ENCODE peak calls at places on chromosome 21, in eight cellular contexts. E, H, X, Z, W, V, K and S are unnamed samples.

GRCh38 chr21:46428987-46429710 is 29.5 kb upstream of the DIP2A start:
- DNase-seq in E (no peak), X (no peak), H (no peak), W (no peak), V (no peak), Z (no peak), K (no peak), S (peak)

GRCh38 chr21:26732442-26733221 is 112.6 kb downstream of the ADAMTS1 start:
- DNase-seq in E (peak), H (peak), V (no peak), Z (no peak), K (no peak), W (peak), X (peak), S (no peak)

GRCh38 chr21:31484219-31484618 is 140.2 kb upstream of the TIAM1 start:
- DNase-seq in H (no peak), W (no peak), K (no peak), V (no peak), Z (no peak), X (no peak), E (no peak), S (peak)

GRCh38 chr21:45845063-45845789 is 136.3 kb upstream of the COL6A1 start:
- DNase-seq in E (no peak), W (no peak), K (no peak), H (peak), V (no peak), X (no peak), Z (no peak), S (no peak)

GRCh38 chr21:15841856-15842564 is 112.2 kb downstream of the USP25 start:
- DNase-seq in K (no peak), W (no peak), V (no peak), Z (no peak), E (no peak), H (no peak), X (no peak), S (no peak)

GRCh38 chr21:26776320-26777021 is 68.7 kb downstream of the ADAMTS1 start:
- DNase-seq in Z (no peak), E (no peak), H (no peak), K (no peak), X (no peak), W (no peak), V (no peak), S (no peak)

GRCh38 chr21:20641251-20641650 is 357.0 kb upstream of the NCAM2 start:
- DNase-seq in E (no peak), K (no peak), Z (no peak), V (no peak), W (no peak), H (no peak), X (no peak), S (no peak)

GRCh38 chr21:32257952-32258785 is 20.7 kb downstream of the MIS18A start:
- DNase-seq in W (peak), V (no peak), H (peak), E (peak), Z (peak), X (peak), K (no peak), S (no peak)

GRCh38 chr21:28239345-28239744 is 753.3 kb downstream of the LTN1 start:
- DNase-seq in V (no peak), X (no peak), W (no peak), K (no peak), Z (no peak), H (no peak), E (no peak), S (no peak)

GRCh38 chr21:15289896-15290841 is 225.4 kb upstream of the NRIP1 start:
- DNase-seq in X (no peak), H (peak), W (peak), K (no peak), Z (no peak), V (peak), E (peak), S (no peak)

GRCh38 chr21:14773777-14774345 is 227.7 kb upstream of the SAMSN1 start:
- DNase-seq in V (no peak), Z (peak), K (peak), X (peak), E (peak), W (peak), H (peak), S (no peak)

GRCh38 chr21:20882462-20883415 is 115.5 kb upstream of the NCAM2 start:
- DNase-seq in W (no peak), V (no peak), E (peak), K (no peak), H (peak), X (no peak), Z (no peak), S (no peak)

GRCh38 chr21:23401278-23401677 is 2206.0 kb downstream of the MRPL39 start:
- DNase-seq in W (no peak), Z (no peak), X (no peak), K (no peak), H (no peak), V (no peak), E (no peak), S (no peak)

GRCh38 chr21:22120616-22121266 is 1122.5 kb downstream of the NCAM2 start:
- DNase-seq in V (peak), E (no peak), W (no peak), Z (no peak), H (peak), X (no peak), K (no peak), S (no peak)

GRCh38 chr21:41166947-41167346 is 1.0 kb upstream of the BACE2 start:
- DNase-seq in K (no peak), H (no peak), E (no peak), Z (no peak), W (no peak), X (no peak), V (no peak), S (no peak)

GRCh38 chr21:41453761-41454160 is 27.7 kb downstream of the MX1 start:
- DNase-seq in H (no peak), Z (no peak), E (no peak), V (no peak), X (no peak), K (no peak), W (no peak), S (no peak)

GRCh38 chr21:15010645-15011044 is 54.2 kb downstream of the NRIP1 start:
- DNase-seq in X (no peak), W (no peak), E (no peak), H (no peak), Z (no peak), V (no peak), K (no peak), S (no peak)

GRCh38 chr21:14706712-14707111 is 160.6 kb upstream of the SAMSN1 start:
- DNase-seq in K (no peak), E (no peak), W (no peak), H (no peak), V (no peak), Z (no peak), X (no peak), S (no peak)

GRCh38 chr21:27495836-27496235 is 528.9 kb upstream of the ADAMTS5 start:
- DNase-seq in V (no peak), X (no peak), K (no peak), E (no peak), Z (no peak), W (no peak), H (no peak), S (no peak)

GRCh38 chr21:35615325-35615724 is 445.0 kb downstream of the SETD4 start:
- DNase-seq in Z (no peak), K (no peak), H (no peak), X (no peak), W (no peak), V (no peak), E (no peak), S (no peak)

GRCh38 chr21:35614412-35614901 is 445.9 kb downstream of the SETD4 start:
- DNase-seq in H (no peak), E (no peak), V (no peak), Z (no peak), W (no peak), K (no peak), X (no peak), S (no peak)

GRCh38 chr21:35617491-35617890 is 442.8 kb downstream of the SETD4 start:
- DNase-seq in X (no peak), K (no peak), E (no peak), H (no peak), W (no peak), Z (no peak), V (no peak), S (no peak)

GRCh38 chr21:35619184-35619583 is 441.1 kb downstream of the SETD4 start:
- DNase-seq in V (no peak), H (no peak), Z (no peak), W (no peak), X (no peak), K (no peak), E (no peak), S (no peak)

GRCh38 chr21:35616090-35616489 is 444.2 kb downstream of the SETD4 start:
- DNase-seq in E (no peak), K (no peak), V (no peak), X (no peak), W (no peak), H (no peak), Z (no peak), S (no peak)
- TF ChIP-seq CTCF in E (peak), K (no peak), V (no peak), X (peak), W (no peak), H (no peak), Z (no peak), S (peak)

GRCh38 chr21:34800797-34801518 is 132.2 kb downstream of the CLIC6 start:
- DNase-seq in V (no peak), H (no peak), W (no peak), E (no peak), X (no peak), K (no peak), Z (no peak), S (no peak)

GRCh38 chr21:34802180-34802899 is 133.5 kb downstream of the CLIC6 start:
- DNase-seq in X (no peak), V (no peak), Z (no peak), W (no peak), K (no peak), E (no peak), H (no peak), S (no peak)

GRCh38 chr21:34799092-34799491 is 130.3 kb downstream of the CLIC6 start:
- DNase-seq in X (no peak), H (no peak), K (no peak), E (no peak), Z (no peak), V (peak), W (no peak), S (no peak)

GRCh38 chr21:34803792-34804440 is 135.1 kb downstream of the CLIC6 start:
- DNase-seq in H (no peak), X (no peak), K (no peak), Z (no peak), E (no peak), V (no peak), W (no peak), S (no peak)

GRCh38 chr21:34801519-34802132 is 132.8 kb downstream of the CLIC6 start:
- DNase-seq in W (no peak), Z (no peak), X (no peak), H (peak), V (no peak), K (no peak), E (no peak), S (no peak)
- TF ChIP-seq CTCF in W (no peak), Z (no peak), X (no peak), H (peak), V (no peak), K (peak), E (peak), S (peak)

GRCh38 chr21:42520628-42521253 is 7.1 kb downstream of the SLC37A1 start:
- DNase-seq in X (no peak), K (no peak), E (peak), W (no peak), Z (no peak), H (peak), V (peak), S (no peak)
- TF ChIP-seq CTCF in X (no peak), K (no peak), E (peak), W (no peak), Z (no peak), H (peak), V (no peak), S (peak)

GRCh38 chr21:37076087-37076486 is 3.0 kb downstream of the TTC3 start:
- DNase-seq in E (no peak), Z (no peak), K (no peak), V (no peak), H (no peak), X (no peak), W (no peak), S (no peak)

GRCh38 chr21:37077403-37077802 is 4.3 kb downstream of the TTC3 start:
- DNase-seq in V (no peak), Z (no peak), K (no peak), H (no peak), E (no peak), X (no peak), W (no peak), S (no peak)

GRCh38 chr21:37082375-37082774 is 9.3 kb downstream of the TTC3 start:
- DNase-seq in V (no peak), K (no peak), H (no peak), Z (no peak), W (no peak), X (no peak), E (no peak), S (no peak)

GRCh38 chr21:37082856-37083611 is 10.0 kb downstream of the TTC3 start:
- DNase-seq in W (no peak), H (no peak), E (no peak), X (no peak), K (no peak), Z (no peak), V (no peak), S (no peak)

DNA sequence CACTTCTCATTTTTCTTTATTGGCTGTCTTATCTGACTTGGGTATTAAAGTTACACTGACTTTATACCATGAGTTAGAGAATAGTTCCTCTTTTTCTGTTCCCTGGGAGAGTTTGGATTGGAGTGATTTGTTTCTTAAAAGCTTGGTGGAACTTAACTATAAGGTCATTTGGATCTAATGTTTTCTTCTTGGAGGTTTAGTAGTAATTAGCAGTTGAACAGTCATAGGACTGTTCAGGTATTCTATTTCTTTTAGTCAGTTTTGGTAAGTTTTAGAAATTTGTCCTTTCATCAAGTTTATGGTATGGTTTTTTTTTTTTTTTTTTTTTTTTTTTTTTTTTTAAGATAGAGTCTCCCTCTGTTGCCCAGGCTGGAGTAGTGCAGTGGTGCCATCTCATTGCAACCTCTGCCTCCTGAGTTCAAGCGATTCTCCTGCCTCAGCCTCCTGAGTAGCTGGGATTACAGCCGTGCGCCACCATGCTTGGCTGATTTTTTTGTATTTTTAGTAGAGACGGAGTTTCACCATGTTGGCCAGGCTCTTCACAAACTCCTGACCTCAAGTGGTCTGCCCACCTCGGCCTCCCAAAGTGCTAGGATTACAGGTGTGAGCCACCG is 6.3 kb downstream of the TTC3 start:
- DNase-seq in Z (no peak), V (no peak), X (no peak), K (no peak), E (no peak), W (no peak), H (no peak), S (no peak)
- TF ChIP-seq CTCF in Z (no peak), V (no peak), X (peak), K (peak), E (peak), W (no peak), H (peak), S (peak)

GRCh38 chr21:33372582-33372981 is 30.6 kb upstream of the IFNGR2 start:
- DNase-seq in V (no peak), Z (no peak), H (no peak), X (no peak), E (no peak), K (no peak), W (no peak), S (no peak)
- TF ChIP-seq CTCF in V (no peak), Z (no peak), H (no peak), X (no peak), E (no peak), K (no peak), W (no peak), S (no peak)

GRCh38 chr21:44623575-44623974 is 3.3 kb upstream of the KRTAP10-9 start:
- DNase-seq in W (no peak), Z (no peak), H (no peak), V (no peak), X (no peak), K (no peak), E (no peak), S (no peak)
- TF ChIP-seq CTCF in W (no peak), Z (no peak), H (no peak), V (no peak), X (no peak), K (no peak), E (no peak), S (no peak)

DNA sequence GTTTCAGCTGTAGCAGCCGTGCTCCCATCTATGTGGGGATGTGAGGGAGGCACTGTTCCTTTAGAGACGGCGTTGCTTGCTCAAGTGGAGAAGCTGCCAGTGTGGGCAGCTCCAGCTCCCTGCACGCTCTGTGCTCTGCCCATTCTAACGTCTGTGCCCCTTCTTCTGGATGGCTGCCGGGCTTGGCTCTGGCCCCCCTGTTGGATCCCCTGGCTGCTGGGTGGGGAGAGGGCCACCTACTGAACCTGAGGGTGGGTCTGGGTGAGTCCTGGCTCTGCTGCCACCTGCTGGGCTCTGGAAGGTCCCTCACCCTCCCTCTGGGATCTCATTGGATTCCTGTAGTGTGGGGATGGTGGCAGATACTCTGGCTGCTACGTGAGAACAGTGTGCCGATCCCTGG is 5.0 kb downstream of the PFKL start:
- DNase-seq in X (no peak), W (no peak), K (no peak), H (peak), E (peak), Z (no peak), V (no peak), S (no peak)
- TF ChIP-seq CTCF in X (peak), W (peak), K (peak), H (peak), E (peak), Z (no peak), V (peak), S (peak)

GRCh38 chr21:25564349-25564948 is 42.8 kb downstream of the MRPL39 start:
- DNase-seq in V (no peak), K (no peak), E (no peak), Z (no peak), X (no peak), W (no peak), H (no peak), S (no peak)

GRCh38 chr21:25560151-25560783 is 47.0 kb downstream of the MRPL39 start:
- DNase-seq in H (no peak), K (no peak), E (no peak), W (no peak), V (no peak), X (no peak), Z (no peak), S (no peak)

GRCh38 chr21:25562660-25563059 is 44.6 kb downstream of the MRPL39 start:
- DNase-seq in V (no peak), W (no peak), Z (no peak), E (no peak), X (no peak), H (no peak), K (no peak), S (no peak)

GRCh38 chr21:25563399-25564116 is 43.7 kb downstream of the MRPL39 start:
- DNase-seq in V (no peak), Z (no peak), X (no peak), K (peak), W (no peak), H (no peak), E (no peak), S (no peak)

DNA sequence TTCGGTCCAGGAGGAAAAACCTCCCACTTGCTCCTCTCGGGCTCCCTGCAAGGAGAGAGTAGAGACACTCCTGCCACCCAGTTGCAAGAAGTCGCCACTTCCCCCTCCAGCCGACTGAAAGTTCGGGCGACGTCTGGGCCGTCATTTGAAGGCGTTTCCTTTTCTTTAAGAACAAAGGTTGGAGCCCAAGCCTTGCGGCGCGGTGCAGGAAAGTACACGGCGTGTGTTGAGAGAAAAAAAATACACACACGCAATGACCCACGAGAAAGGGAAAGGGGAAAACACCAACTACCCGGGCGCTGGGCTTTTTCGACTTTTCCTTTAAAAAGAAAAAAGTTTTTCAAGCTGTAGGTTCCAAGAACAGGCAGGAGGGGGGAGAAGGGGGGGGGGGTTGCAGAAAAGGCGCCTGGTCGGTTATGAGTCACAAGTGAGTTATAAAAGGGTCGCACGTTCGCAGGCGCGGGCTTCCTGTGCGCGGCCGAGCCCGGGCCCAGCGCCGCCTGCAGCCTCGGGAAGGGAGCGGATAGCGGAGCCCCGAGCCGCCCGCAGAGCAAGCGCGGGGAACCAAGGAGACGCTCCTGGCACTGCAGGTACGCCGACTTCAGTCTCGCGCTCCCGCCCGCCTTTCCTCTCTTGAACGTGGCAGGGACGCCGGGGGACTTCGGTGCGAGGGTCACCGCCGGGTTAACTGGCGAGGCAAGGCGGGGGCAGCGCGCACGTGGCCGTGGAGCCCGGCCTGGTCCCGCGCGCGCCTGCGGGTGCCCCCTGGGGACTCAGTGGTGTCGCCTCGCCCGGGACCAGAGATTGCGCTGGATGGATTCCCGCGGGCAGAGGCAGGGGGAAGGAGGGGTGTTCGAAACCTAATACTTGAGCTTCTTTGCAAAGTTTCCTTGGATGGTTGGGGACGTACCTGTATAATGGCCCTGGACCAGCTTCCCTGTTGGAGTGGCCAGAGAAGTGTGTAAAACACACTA is 45.3 kb downstream of the MRPL39 start:
- DNase-seq in K (peak), Z (no peak), E (peak), H (peak), X (no peak), V (peak), W (peak), S (no peak)
- TF ChIP-seq CTCF in K (peak), Z (no peak), E (peak), H (peak), X (peak), V (no peak), W (no peak), S (peak)

GRCh38 chr21:38170705-38171682 is 85.8 kb upstream of the KCNJ15 start:
- DNase-seq in V (no peak), X (no peak), K (no peak), E (no peak), H (no peak), W (no peak), Z (no peak), S (no peak)
- TF ChIP-seq CTCF in V (no peak), X (no peak), K (no peak), E (no peak), H (no peak), W (no peak), Z (no peak), S (peak)